ENCODE peak calls at places on chromosomes 7 and 10, in four cellular contexts. E is K562, C is H1, B is HepG2. I is an unnamed sample.

GRCh38 chr7:132307465-132307864 is 268.8 kb downstream of the PLXNA4 start:
- DNase-seq in E (no peak), C (peak), B (no peak), I (no peak)

GRCh38 chr7:85405016-85405415 is 218.2 kb upstream of the SEMA3D start:
- DNase-seq in E (no peak), C (no peak), B (no peak), I (no peak)

GRCh38 chr7:117458977-117459583 is 20.7 kb upstream of the CFTR start:
- DNase-seq in E (peak), C (no peak), B (peak), I (no peak)

GRCh38 chr7:142470336-142470830 is 212.5 kb upstream of the PRSS58 start:
- DNase-seq in E (no peak), C (no peak), B (no peak), I (no peak)

GRCh38 chr10:86064219-86064618 is 302.4 kb downstream of the GRID1 start:
- DNase-seq in E (no peak), C (no peak), B (no peak), I (no peak)

GRCh38 chr7:98329100-98329871 is 47.8 kb downstream of the BRI3 start:
- DNase-seq in E (peak), C (no peak), B (no peak), I (no peak)

GRCh38 chr7:140060243-140060630 is 2.5 kb downstream of the PARP12 start:
- DNase-seq in E (peak), C (no peak), B (no peak), I (no peak)

GRCh38 chr10:31426425-31426824 is 107.4 kb downstream of the ZEB1 start:
- DNase-seq in E (no peak), C (no peak), B (no peak), I (no peak)

GRCh38 chr7:14521183-14521582 is 381.4 kb downstream of the DGKB start:
- DNase-seq in E (no peak), C (no peak), B (no peak), I (no peak)

GRCh38 chr7:3120513-3120912 is 76.8 kb upstream of the CARD11 start:
- DNase-seq in E (peak), C (no peak), B (no peak), I (no peak)

GRCh38 chr7:116443101-116443523 is 56.4 kb upstream of the CAV2 start:
- DNase-seq in E (no peak), C (no peak), B (peak), I (no peak)

GRCh38 chr7:131061158-131061557 is 266.5 kb upstream of the MKLN1 start:
- DNase-seq in E (no peak), C (no peak), B (no peak), I (no peak)

GRCh38 chr10:1954339-1954738 is 217.0 kb upstream of the ADARB2 start:
- DNase-seq in E (no peak), C (no peak), B (no peak), I (no peak)

GRCh38 chr10:61900829-61901783 is at the start of gene ARID5B:
- DNase-seq in E (peak), C (peak), B (peak), I (no peak)

GRCh38 chr7:137642467-137642866 is 204.3 kb downstream of the DGKI start:
- DNase-seq in E (no peak), C (no peak), B (no peak), I (no peak)

GRCh38 chr7:105638942-105639495 is 57.7 kb upstream of the EFCAB10 start:
- DNase-seq in E (no peak), C (peak), B (no peak), I (no peak)

GRCh38 chr10:99583702-99584101 is 36.5 kb downstream of the SLC25A28 start:
- DNase-seq in E (no peak), C (no peak), B (no peak), I (no peak)

GRCh38 chr7:112252691-112253090 is 46.2 kb downstream of the ZNF277 start:
- DNase-seq in E (no peak), C (no peak), B (no peak), I (no peak)

GRCh38 chr10:128180843-128181242 is 54.6 kb upstream of the MKI67 start:
- DNase-seq in E (no peak), C (no peak), B (no peak), I (no peak)

GRCh38 chr10:124534231-124534798 is 72.7 kb downstream of the LHPP start:
- DNase-seq in E (no peak), C (no peak), B (no peak), I (no peak)

GRCh38 chr7:32043688-32044087 is 26.5 kb downstream of the PDE1C start:
- DNase-seq in E (no peak), C (no peak), B (no peak), I (no peak)

GRCh38 chr10:3542185-3542611 is 242.8 kb downstream of the KLF6 start:
- DNase-seq in E (no peak), C (no peak), B (no peak), I (no peak)

GRCh38 chr10:36188461-36188860 is 546.4 kb upstream of the FZD8 start:
- DNase-seq in E (no peak), C (no peak), B (no peak), I (no peak)

GRCh38 chr10:123563994-123564393 is 102.2 kb upstream of the GPR26 start:
- DNase-seq in E (no peak), C (peak), B (no peak), I (no peak)

GRCh38 chr10:88733215-88733614 is 26.6 kb upstream of the LIPN start:
- DNase-seq in E (no peak), C (no peak), B (no peak), I (no peak)

GRCh38 chr7:39453743-39454355 is 112.4 kb upstream of the YAE1 start:
- DNase-seq in E (peak), C (peak), B (peak), I (peak)

GRCh38 chr7:85927226-85927625 is 716.5 kb upstream of the GRM3 start:
- DNase-seq in E (no peak), C (no peak), B (no peak), I (no peak)

GRCh38 chr10:71713135-71714040 is 6.2 kb downstream of the C10orf105 start:
- DNase-seq in E (peak), C (no peak), B (no peak), I (no peak)

GRCh38 chr10:100470367-100470766 is 7.6 kb downstream of the WNT8B start:
- DNase-seq in E (no peak), C (no peak), B (no peak), I (no peak)

GRCh38 chr7:9453521-9453920 is 1020.1 kb downstream of the NXPH1 start:
- DNase-seq in E (no peak), C (no peak), B (no peak), I (no peak)

GRCh38 chr7:114293289-114294012 is 121.2 kb upstream of the FOXP2 start:
- DNase-seq in E (no peak), C (no peak), B (no peak), I (no peak)

GRCh38 chr7:121133444-121133843 is 144.9 kb downstream of the CPED1 start:
- DNase-seq in E (no peak), C (no peak), B (no peak), I (no peak)

GRCh38 chr10:95295031-95295755 is 4.4 kb upstream of the PDLIM1 start:
- DNase-seq in E (peak), C (peak), B (no peak), I (peak)

GRCh38 chr10:122277737-122278136 is 6.6 kb downstream of the BTBD16 start:
- DNase-seq in E (no peak), C (no peak), B (no peak), I (no peak)

GRCh38 chr10:122281751-122282150 is 10.7 kb downstream of the BTBD16 start:
- DNase-seq in E (no peak), C (no peak), B (no peak), I (no peak)

GRCh38 chr10:122280156-122280555 is 9.1 kb downstream of the BTBD16 start:
- DNase-seq in E (no peak), C (no peak), B (no peak), I (no peak)

GRCh38 chr10:122280977-122281376 is 9.9 kb downstream of the BTBD16 start:
- DNase-seq in E (no peak), C (no peak), B (no peak), I (no peak)

GRCh38 chr10:122279725-122280141 is 8.6 kb downstream of the BTBD16 start:
- DNase-seq in E (peak), C (peak), B (peak), I (no peak)
- TF ChIP-seq KDM1A in E (no peak), C (no peak), B (no peak), I (no peak)

GRCh38 chr10:22322663-22323160 is 1.8 kb downstream of the BMI1 start:
- DNase-seq in E (no peak), C (no peak), B (no peak), I (no peak)
- TF ChIP-seq EZH2 in E (no peak), C (peak), B (no peak), I (no peak)

GRCh38 chr10:44008270-44008916 is 359.7 kb upstream of the ZNF32 start:
- DNase-seq in E (no peak), C (no peak), B (no peak), I (peak)
- TF ChIP-seq SP1 in E (no peak), C (no peak), B (no peak), I (no peak)

GRCh38 chr7:103031024-103031423 is 43.6 kb downstream of the FBXL13 start:
- DNase-seq in E (no peak), C (no peak), B (no peak), I (no peak)
- TF ChIP-seq KDM1A in E (no peak), C (no peak), B (no peak), I (no peak)

DNA sequence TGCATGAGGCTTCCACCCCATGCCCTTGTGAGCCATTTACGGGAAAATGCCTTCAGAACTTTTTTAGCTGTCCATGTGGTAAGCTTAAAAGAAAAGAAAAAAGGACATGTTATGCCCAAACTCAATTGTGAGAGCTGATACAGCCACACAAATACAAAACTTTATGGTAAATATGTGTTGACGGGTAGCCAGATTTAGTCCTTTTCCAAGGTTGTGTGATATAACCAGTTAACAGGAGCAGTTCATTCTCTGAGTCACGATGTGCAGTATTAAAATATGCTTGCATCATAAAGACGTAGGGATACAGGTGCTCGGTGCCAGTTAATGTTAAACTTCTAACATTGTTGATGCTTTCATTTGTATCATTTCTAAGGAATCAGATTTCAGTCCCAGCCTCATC is 350.4 kb downstream of the DNAJB6 start:
- DNase-seq in E (no peak), C (peak), B (no peak), I (no peak)
- TF ChIP-seq EZH2 in E (no peak), C (no peak), B (peak), I (no peak)

I was measured in GM12878.